ENCODE peak calls at places on chromosomes 5 and 9, in six cellular contexts. Q is astrocyte of the cerebellum, R is choroid plexus epithelial cell, K is AG09309, X is sigmoid colon, H is neuronal stem cell. P is an unnamed sample.

GRCh38 chr5:10652606-10653005 is 88.7 kb downstream of the ANKRD33B start:
- DNase-seq in R (no peak), K (no peak), X (peak), H (no peak), Q (no peak), P (no peak)

GRCh38 chr9:5799314-5799713 is 33.6 kb downstream of the ERMP1 start:
- DNase-seq in H (no peak), K (peak), Q (peak), X (no peak), R (peak), P (no peak)

GRCh38 chr5:107542428-107542827 is 128.3 kb downstream of the EFNA5 start:
- DNase-seq in K (peak), R (peak), Q (peak), X (peak), H (no peak), P (no peak)

GRCh38 chr5:73382412-73382795 is 66.2 kb downstream of the FOXD1 start:
- DNase-seq in K (no peak), X (no peak), R (no peak), Q (no peak), H (no peak), P (no peak)

GRCh38 chr9:93899609-93900435 is 55.3 kb downstream of the BARX1 start:
- DNase-seq in H (no peak), X (peak), Q (no peak), R (no peak), K (no peak), P (no peak)

GRCh38 chr5:17374157-17374556 is 123.9 kb upstream of the TAF11L2 start:
- DNase-seq in R (no peak), H (no peak), X (no peak), K (no peak), Q (no peak), P (no peak)

GRCh38 chr5:110258460-110258859 is 468.0 kb downstream of the TMEM232 start:
- DNase-seq in Q (no peak), X (peak), K (peak), H (peak), R (peak), P (peak)

GRCh38 chr9:81776834-81777233 is 87.5 kb upstream of the TLE1 start:
- DNase-seq in H (no peak), K (no peak), R (peak), Q (no peak), X (no peak), P (no peak)

GRCh38 chr9:97176206-97176605 is 131.3 kb upstream of the CCDC180 start:
- DNase-seq in Q (no peak), K (no peak), R (peak), X (no peak), H (no peak), P (no peak)

GRCh38 chr9:80066931-80067330 is 495.2 kb downstream of the TLE4 start:
- DNase-seq in K (no peak), Q (no peak), H (peak), X (no peak), R (peak), P (no peak)

GRCh38 chr5:149680810-149681221 is 49.3 kb upstream of the PPARGC1B start:
- DNase-seq in R (no peak), H (no peak), Q (no peak), X (peak), K (no peak), P (no peak)

GRCh38 chr5:150590979-150591411 is 49.5 kb upstream of the SYNPO start:
- DNase-seq in K (no peak), X (peak), H (peak), R (no peak), Q (no peak), P (no peak)

GRCh38 chr5:120985526-120985925 is 521.4 kb downstream of the PRR16 start:
- DNase-seq in X (no peak), Q (no peak), H (no peak), R (no peak), K (no peak), P (no peak)

GRCh38 chr5:115366223-115366622 is 69.8 kb upstream of the CCDC112 start:
- DNase-seq in X (no peak), R (peak), Q (peak), H (no peak), K (peak), P (peak)

GRCh38 chr9:70205366-70206020 is 53.3 kb upstream of the SMC5 start:
- DNase-seq in R (peak), H (no peak), X (peak), K (no peak), Q (no peak), P (no peak)

GRCh38 chr5:10157085-10157669 is 92.5 kb downstream of the ATPSCKMT start:
- DNase-seq in H (no peak), X (no peak), K (no peak), R (no peak), Q (no peak), P (no peak)

GRCh38 chr5:41161271-41161670 is 52.1 kb downstream of the C6 start:
- DNase-seq in X (no peak), R (peak), H (no peak), Q (peak), K (no peak), P (peak)

GRCh38 chr5:137142371-137143243 is 356.5 kb downstream of the SPOCK1 start:
- DNase-seq in K (peak), H (no peak), R (peak), Q (peak), X (no peak), P (peak)

GRCh38 chr9:70402213-70402612 is 12.2 kb downstream of the KLF9 start:
- DNase-seq in H (no peak), R (no peak), K (no peak), X (no peak), Q (no peak), P (no peak)

GRCh38 chr5:166004006-166004405 is 2287.4 kb upstream of the WWC1 start:
- DNase-seq in K (no peak), H (no peak), X (no peak), R (no peak), Q (no peak), P (no peak)

GRCh38 chr5:86427158-86427557 is 190.6 kb upstream of the COX7C start:
- DNase-seq in K (no peak), H (no peak), R (no peak), X (no peak), Q (no peak), P (no peak)

GRCh38 chr5:39394946-39395345 is 29.8 kb downstream of the DAB2 start:
- DNase-seq in R (peak), X (no peak), Q (peak), H (no peak), K (peak), P (no peak)

GRCh38 chr5:16934123-16934522 is 2.0 kb downstream of the MYO10 start:
- DNase-seq in Q (no peak), K (peak), H (peak), X (peak), R (peak), P (no peak)

GRCh38 chr5:93591323-93591945 is 8.4 kb downstream of the NR2F1 start:
- DNase-seq in K (no peak), Q (no peak), R (peak), H (no peak), X (no peak), P (no peak)

GRCh38 chr5:98836175-98836574 is 62.7 kb downstream of the RGMB start:
- DNase-seq in X (no peak), H (no peak), R (no peak), Q (no peak), K (no peak), P (no peak)

GRCh38 chr5:98844865-98845264 is 71.4 kb downstream of the RGMB start:
- DNase-seq in Q (no peak), R (no peak), X (no peak), K (no peak), H (no peak), P (no peak)

GRCh38 chr5:98840946-98841345 is 67.5 kb downstream of the RGMB start:
- DNase-seq in X (no peak), R (no peak), K (no peak), Q (no peak), H (no peak), P (no peak)

GRCh38 chr5:98843481-98843880 is 70.0 kb downstream of the RGMB start:
- DNase-seq in X (no peak), Q (no peak), R (no peak), K (no peak), H (no peak), P (no peak)

GRCh38 chr5:98839469-98840383 is 66.3 kb downstream of the RGMB start:
- DNase-seq in H (no peak), Q (no peak), X (no peak), R (peak), K (no peak), P (no peak)
- H3K4me3 ChIP-seq in H (no peak), Q (no peak), X (peak), R (peak), K (no peak), P (no peak)

GRCh38 chr5:72328172-72328571 is 8.0 kb downstream of the PTCD2 start:
- DNase-seq in Q (peak), H (no peak), R (no peak), K (peak), X (no peak), P (no peak)
- H3K4me3 ChIP-seq in Q (no peak), H (no peak), R (no peak), K (no peak), X (no peak), P (no peak)

DNA sequence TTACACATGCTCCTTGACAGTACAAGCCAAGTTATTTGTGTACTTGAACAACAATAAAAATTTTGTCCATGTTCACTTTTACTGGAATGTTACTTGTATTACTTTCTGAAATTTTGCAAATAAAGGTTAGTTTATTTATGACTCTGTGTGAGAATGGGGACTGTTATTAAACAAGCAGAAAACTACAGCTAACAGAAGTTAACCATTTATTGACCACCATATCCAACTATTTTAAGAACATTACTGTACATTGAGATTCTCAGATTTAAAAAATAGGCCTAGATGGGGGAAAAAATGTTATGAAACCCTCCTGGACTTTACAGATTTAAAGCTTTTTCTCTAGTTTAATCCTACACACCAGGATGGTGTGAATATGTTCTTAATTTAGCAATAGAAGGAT is 1.8 kb downstream of the SLC25A51 start:
- DNase-seq in K (no peak), X (no peak), R (no peak), Q (no peak), H (no peak), P (no peak)
- H3K4me3 ChIP-seq in K (no peak), X (no peak), R (peak), Q (no peak), H (no peak), P (no peak)

GRCh38 chr9:650362-650761 is 191.1 kb upstream of the DMRT1 start:
- DNase-seq in X (no peak), H (no peak), R (no peak), Q (no peak), K (no peak), P (no peak)
- H3K4me3 ChIP-seq in X (no peak), H (no peak), R (no peak), Q (no peak), K (no peak), P (no peak)

GRCh38 chr5:79695501-79695900 is 5.9 kb downstream of the CMYA5 start:
- DNase-seq in R (no peak), X (no peak), K (no peak), H (no peak), Q (no peak), P (no peak)

GRCh38 chr5:79697222-79698164 is 7.9 kb downstream of the CMYA5 start:
- DNase-seq in X (no peak), K (peak), H (no peak), Q (no peak), R (peak), P (peak)

GRCh38 chr5:79702606-79703380 is 13.2 kb downstream of the CMYA5 start:
- DNase-seq in Q (no peak), R (peak), H (no peak), X (no peak), K (peak), P (no peak)

GRCh38 chr5:79703381-79703645 is 13.7 kb downstream of the CMYA5 start:
- DNase-seq in H (no peak), Q (no peak), R (no peak), X (no peak), K (no peak), P (no peak)

DNA sequence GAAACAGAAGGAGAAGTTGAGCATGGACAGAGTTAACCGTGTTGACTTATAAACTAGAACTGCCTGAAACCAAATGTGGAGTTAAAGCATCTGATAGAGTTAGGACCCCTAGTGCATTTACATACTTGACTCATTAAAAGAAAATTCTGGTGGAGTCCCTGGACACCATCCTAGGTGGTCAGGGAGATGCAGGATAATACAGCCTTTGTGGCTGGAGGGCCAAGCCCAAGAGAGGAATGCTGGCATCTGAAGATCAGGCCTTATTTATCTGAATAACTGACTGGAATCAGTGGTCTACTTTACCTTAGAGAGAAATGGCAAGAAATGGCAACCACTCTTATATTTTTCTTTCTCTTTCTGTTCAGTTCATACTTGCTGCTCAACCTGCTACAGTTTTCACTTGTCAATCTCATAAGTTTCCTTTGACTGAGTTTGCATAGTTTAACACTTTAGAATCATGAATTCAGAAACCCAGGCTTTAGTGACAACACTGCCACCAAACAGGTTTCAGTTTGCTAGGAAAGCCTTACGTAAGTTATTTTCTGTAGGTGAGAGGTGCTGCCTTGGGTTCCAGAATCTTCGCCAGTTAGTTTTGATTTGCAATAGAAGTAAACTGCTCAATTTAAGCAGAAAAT is 10.2 kb downstream of the CMYA5 start:
- DNase-seq in X (no peak), K (no peak), R (no peak), H (no peak), Q (no peak), P (no peak)
- H3K4me3 ChIP-seq in X (no peak), K (no peak), R (no peak), H (no peak), Q (no peak), P (no peak)

GRCh38 chr9:95857896-95858295 is 17.6 kb upstream of the ERCC6L2 start:
- DNase-seq in Q (no peak), X (no peak), R (no peak), K (no peak), H (no peak), P (no peak)
- H3K4me3 ChIP-seq in Q (no peak), X (no peak), R (no peak), K (no peak), H (no peak), P (no peak)

GRCh38 chr5:156920861-156921431 is 42.1 kb downstream of the TIMD4 start:
- DNase-seq in Q (no peak), X (no peak), R (no peak), H (no peak), K (no peak), P (no peak)

GRCh38 chr5:156920042-156920860 is 42.8 kb downstream of the TIMD4 start:
- DNase-seq in X (no peak), K (no peak), H (no peak), Q (no peak), R (no peak), P (no peak)

GRCh38 chr5:156927545-156927944 is 35.5 kb downstream of the TIMD4 start:
- DNase-seq in K (no peak), H (no peak), X (no peak), Q (no peak), R (no peak), P (no peak)

GRCh38 chr5:156918311-156918845 is 44.6 kb downstream of the TIMD4 start:
- DNase-seq in X (no peak), R (no peak), H (no peak), Q (no peak), K (no peak), P (no peak)

GRCh38 chr5:156922207-156922792 is 40.7 kb downstream of the TIMD4 start:
- DNase-seq in K (no peak), Q (no peak), X (no peak), R (no peak), H (no peak), P (no peak)
- H3K4me3 ChIP-seq in K (no peak), Q (no peak), X (no peak), R (no peak), H (no peak), P (no peak)

GRCh38 chr5:89313044-89313443 is 430.1 kb upstream of the MEF2C start:
- DNase-seq in H (no peak), Q (peak), K (no peak), R (peak), X (no peak), P (peak)

GRCh38 chr5:89313804-89314588 is 431.0 kb upstream of the MEF2C start:
- DNase-seq in Q (peak), X (no peak), K (peak), R (peak), H (no peak), P (peak)

GRCh38 chr5:89307972-89308371 is 425.0 kb upstream of the MEF2C start:
- DNase-seq in R (no peak), K (no peak), Q (no peak), H (no peak), X (no peak), P (no peak)

GRCh38 chr5:89309268-89309667 is 426.3 kb upstream of the MEF2C start:
- DNase-seq in X (no peak), R (no peak), H (no peak), K (no peak), Q (no peak), P (no peak)

DNA sequence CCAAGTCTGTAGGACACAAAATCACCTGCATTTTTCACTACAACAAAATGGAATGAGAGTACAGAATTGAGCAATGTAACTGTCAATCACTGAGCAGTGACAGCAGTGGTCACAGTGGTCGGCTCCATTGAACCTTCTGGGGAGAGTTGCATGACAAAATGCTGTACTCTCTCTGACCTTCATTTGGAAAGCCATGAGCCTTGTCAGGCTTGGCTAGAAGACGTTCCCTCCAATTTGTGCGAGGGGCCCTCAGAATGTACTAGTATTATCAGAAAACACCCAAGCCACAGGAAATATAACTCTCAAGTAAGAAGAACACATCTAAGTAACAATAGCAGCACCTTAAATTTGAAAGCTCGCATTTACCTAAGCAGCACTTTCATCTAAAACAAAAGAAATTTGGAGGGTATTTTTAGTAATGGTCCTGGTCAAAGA is 425.6 kb upstream of the MEF2C start:
- DNase-seq in K (no peak), R (no peak), Q (no peak), H (no peak), X (no peak), P (no peak)
- H3K4me3 ChIP-seq in K (no peak), R (no peak), Q (no peak), H (no peak), X (no peak), P (no peak)

GRCh38 chr9:137218212-137218753 is 3.8 kb downstream of the RNF208 start:
- DNase-seq in R (no peak), X (no peak), Q (no peak), K (no peak), H (no peak), P (no peak)
- H3K4me3 ChIP-seq in R (no peak), X (no peak), Q (no peak), K (no peak), H (no peak), P (no peak)